ENCODE peak calls at places on chromosome 9, in five cellular contexts. Z, K, D, H and R are unnamed samples. For H3K27me3 and H3K4me1, the result is how much of the 10 kb centered on the place peaks cover.

GRCh38 chr9:6759114-6759977 is 1.6 kb downstream of the KDM4C start:
- ATAC-seq in K (no peak), D (no peak), Z (no peak), H (no peak), R (no peak)

GRCh38 chr9:6667633-6668280 is 22.2 kb upstream of the GLDC start:
- ATAC-seq in Z (no peak), K (peak), H (peak), D (peak), R (no peak)

GRCh38 chr9:92094655-92095054 is 20.6 kb downstream of the SPTLC1 start:
- ATAC-seq in Z (no peak), H (peak), K (no peak), D (peak), R (no peak)

GRCh38 chr9:71814226-71814625 is 45.9 kb upstream of the CEMIP2 start:
- ATAC-seq in H (no peak), Z (no peak), D (no peak), K (no peak), R (peak)

GRCh38 chr9:110327735-110328134 is 9.9 kb downstream of the TXNDC8 start:
- ATAC-seq in Z (no peak), D (no peak), K (no peak), H (no peak), R (no peak)

GRCh38 chr9:89189215-89189614 is 10.6 kb upstream of the SHC3 start:
- ATAC-seq in H (peak), D (peak), Z (no peak), K (no peak), R (no peak)

GRCh38 chr9:110650261-110650660 is 18.3 kb upstream of the MUSK start:
- ATAC-seq in H (no peak), Z (no peak), K (peak), D (no peak), R (peak)

GRCh38 chr9:4519604-4520003 is 29.3 kb downstream of the SLC1A1 start:
- ATAC-seq in D (no peak), K (no peak), H (no peak), Z (no peak), R (no peak)

GRCh38 chr9:93207326-93207814 is 23.4 kb downstream of the WNK2 start:
- ATAC-seq in D (no peak), Z (peak), K (peak), H (no peak), R (peak)

GRCh38 chr9:105264380-105264779 is 19.9 kb downstream of the SLC44A1 start:
- ATAC-seq in K (no peak), H (no peak), Z (no peak), D (no peak), R (no peak)

GRCh38 chr9:127793093-127793708 is 7.4 kb downstream of the CDK9 start:
- ATAC-seq in Z (peak), H (peak), K (no peak), D (peak), R (no peak)

GRCh38 chr9:108978121-108978694 is 35.1 kb downstream of the CTNNAL1 start:
- ATAC-seq in H (no peak), D (no peak), Z (no peak), K (no peak), R (peak)

GRCh38 chr9:37806271-37806670 is 5.7 kb downstream of the DCAF10 start:
- ATAC-seq in K (no peak), Z (no peak), H (peak), D (peak), R (no peak)

GRCh38 chr9:84694248-84694647 is 24.7 kb downstream of the NTRK2 start:
- ATAC-seq in D (no peak), K (no peak), Z (no peak), H (peak), R (no peak)

GRCh38 chr9:95953986-95954385 is 78.5 kb downstream of the ERCC6L2 start:
- ATAC-seq in Z (no peak), H (no peak), K (no peak), D (no peak), R (no peak)

GRCh38 chr9:86974421-86974820 is 27.1 kb upstream of the GAS1 start:
- ATAC-seq in K (no peak), Z (no peak), H (no peak), D (no peak), R (no peak)

GRCh38 chr9:134234001-134234660 is 69.8 kb upstream of the RNU6ATAC start:
- ATAC-seq in D (no peak), K (no peak), H (peak), Z (no peak), R (no peak)

GRCh38 chr9:118570076-118570475 is 799.2 kb downstream of the BRINP1 start:
- ATAC-seq in D (no peak), Z (no peak), K (no peak), H (no peak), R (no peak)

GRCh38 chr9:38046669-38047300 is 22.2 kb downstream of the SHB start:
- ATAC-seq in H (peak), K (no peak), D (peak), Z (peak), R (no peak)

GRCh38 chr9:133876836-133877235 is 115.3 kb downstream of the VAV2 start:
- ATAC-seq in D (no peak), Z (no peak), H (no peak), K (no peak), R (no peak)

GRCh38 chr9:89549031-89549644 is 51.2 kb upstream of the SEMA4D start:
- ATAC-seq in Z (peak), D (peak), H (peak), K (peak), R (peak)

GRCh38 chr9:109455861-109456260 is 42.2 kb downstream of the PTPN3 start:
- ATAC-seq in Z (no peak), K (no peak), H (peak), D (peak), R (no peak)

GRCh38 chr9:126472931-126473330 is 140.8 kb upstream of the LMX1B start:
- ATAC-seq in H (no peak), D (no peak), Z (no peak), K (no peak), R (no peak)
- H3K27me3 ChIP-seq in H (under half), D (under half), Z (under half), K (under half), R (under half)

GRCh38 chr9:130073373-130073772 is 19.7 kb downstream of the GPR107 start:
- ATAC-seq in D (no peak), K (no peak), Z (no peak), H (no peak), R (no peak)
- H3K4me1 ChIP-seq in D (under half), K (under half), Z (under half), H (under half), R (under half)

GRCh38 chr9:117156771-117157535 is 257.9 kb downstream of the ASTN2 start:
- ATAC-seq in Z (no peak), D (no peak), K (no peak), H (no peak), R (no peak)

GRCh38 chr9:117153021-117153420 is 261.8 kb downstream of the ASTN2 start:
- ATAC-seq in H (no peak), Z (no peak), D (no peak), K (no peak), R (no peak)

GRCh38 chr9:117160254-117160653 is 254.6 kb downstream of the ASTN2 start:
- ATAC-seq in Z (no peak), K (no peak), H (peak), D (no peak), R (no peak)

DNA sequence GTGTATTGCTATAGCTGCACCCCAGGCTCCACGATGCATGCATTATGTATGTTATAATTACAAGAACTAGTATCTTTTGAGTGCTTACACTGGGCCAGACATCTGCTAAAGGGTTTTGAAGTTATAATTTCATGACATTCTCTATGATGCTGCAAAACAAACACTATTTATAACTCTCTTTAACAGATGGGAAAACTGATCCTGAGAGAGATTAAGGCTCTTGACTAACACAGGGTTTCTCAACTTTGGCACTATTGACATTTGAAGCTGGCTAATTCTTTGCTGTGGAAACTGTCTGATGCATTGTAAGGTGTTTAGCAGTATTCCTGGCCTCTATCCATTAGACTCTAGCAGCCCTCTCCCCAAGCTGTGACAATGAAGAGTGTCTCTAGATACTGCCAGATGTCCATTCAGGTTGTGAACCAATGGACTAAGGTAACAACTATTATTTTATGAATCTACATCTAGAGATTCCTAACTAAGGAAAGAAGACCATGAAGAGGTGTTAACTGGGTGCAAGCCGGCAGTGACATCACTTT is 258.6 kb downstream of the ASTN2 start:
- ATAC-seq in H (no peak), D (no peak), K (no peak), Z (no peak), R (no peak)
- H3K27me3 ChIP-seq in H (under half), D (under half), K (under half), Z (under half), R (under half)

DNA sequence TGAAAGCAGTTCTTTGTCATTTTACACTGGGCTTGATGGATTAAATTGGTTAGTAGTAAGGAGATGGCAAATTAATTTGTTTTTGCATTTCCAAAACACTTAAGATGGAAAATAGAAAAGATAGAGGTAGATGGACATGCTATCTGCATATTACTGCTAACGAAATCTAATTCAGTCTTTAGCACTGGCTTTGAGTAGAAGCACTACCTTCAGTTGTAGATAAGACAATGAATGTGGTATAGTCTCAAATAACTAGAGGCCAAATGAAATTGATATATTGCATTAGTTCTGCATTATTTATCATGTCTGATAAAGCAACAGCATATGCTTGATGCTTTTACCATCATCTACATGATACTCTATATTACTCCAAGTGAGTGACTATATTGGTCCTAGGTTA is 33.4 kb downstream of the KIAA1958 start:
- ATAC-seq in Z (no peak), K (no peak), H (no peak), D (no peak), R (no peak)
- H3K4me1 ChIP-seq in Z (under half), K (under half), H (under half), D (under half), R (under half)

GRCh38 chr9:112327718-112328450 is 5.5 kb downstream of the PTBP3 start:
- ATAC-seq in Z (no peak), D (no peak), K (no peak), H (no peak), R (no peak)

GRCh38 chr9:112326194-112326593 is 7.2 kb downstream of the PTBP3 start:
- ATAC-seq in Z (no peak), D (no peak), H (peak), K (no peak), R (no peak)

GRCh38 chr9:112325600-112325999 is 7.8 kb downstream of the PTBP3 start:
- ATAC-seq in D (no peak), K (no peak), Z (no peak), H (peak), R (no peak)

GRCh38 chr9:112331676-112331955 is 1.8 kb downstream of the PTBP3 start:
- ATAC-seq in Z (no peak), K (no peak), D (no peak), H (no peak), R (no peak)

GRCh38 chr9:112328545-112328944 is 4.9 kb downstream of the PTBP3 start:
- ATAC-seq in D (no peak), Z (no peak), H (no peak), K (no peak), R (no peak)
- H3K27me3 ChIP-seq in D (under half), Z (under half), H (under half), K (under half), R (under half)